ENCODE peak calls at places on chromosome X, in eight cellular contexts. One of them, this sample, is unnamed.

GRCh38 chrX:19563327-19563726 is 48.0 kb upstream of the MAP3K15 start:
- DNase-seq in CD8-positive, alpha-beta memory T cell: no peak
- DNase-seq in K562: no peak
- DNase-seq in thoracic aorta: no peak
- DNase-seq in suprapubic skin: no peak
- DNase-seq in endothelial cell of umbilical vein: no peak
- DNase-seq in IMR-90: no peak
- DNase-seq in sigmoid colon: no peak
- DNase-seq in this sample: no peak

GRCh38 chrX:84747516-84747915 is 245.3 kb upstream of the HDX start:
- DNase-seq in CD8-positive, alpha-beta memory T cell: no peak
- DNase-seq in K562: no peak
- DNase-seq in thoracic aorta: no peak
- DNase-seq in suprapubic skin: no peak
- DNase-seq in endothelial cell of umbilical vein: no peak
- DNase-seq in IMR-90: no peak
- DNase-seq in sigmoid colon: no peak
- DNase-seq in this sample: no peak

GRCh38 chrX:124098089-124098488 is 136.6 kb downstream of the STAG2 start:
- DNase-seq in CD8-positive, alpha-beta memory T cell: peak; percentile 17
- DNase-seq in K562: no peak
- DNase-seq in thoracic aorta: no peak
- DNase-seq in suprapubic skin: no peak
- DNase-seq in endothelial cell of umbilical vein: peak; percentile 15
- DNase-seq in IMR-90: peak; percentile 51
- DNase-seq in sigmoid colon: no peak
- DNase-seq in this sample: no peak

GRCh38 chrX:45479835-45480422 is 279.3 kb upstream of the DIPK2B start:
- DNase-seq in CD8-positive, alpha-beta memory T cell: no peak
- DNase-seq in K562: no peak
- DNase-seq in thoracic aorta: no peak
- DNase-seq in suprapubic skin: no peak
- DNase-seq in endothelial cell of umbilical vein: peak; percentile 79
- DNase-seq in IMR-90: peak; percentile 91
- DNase-seq in sigmoid colon: no peak
- DNase-seq in this sample: peak; percentile 54

GRCh38 chrX:39008554-39008953 is 207.3 kb downstream of the MID1IP1 start:
- DNase-seq in CD8-positive, alpha-beta memory T cell: no peak
- DNase-seq in K562: no peak
- DNase-seq in thoracic aorta: no peak
- DNase-seq in suprapubic skin: no peak
- DNase-seq in endothelial cell of umbilical vein: no peak
- DNase-seq in IMR-90: no peak
- DNase-seq in sigmoid colon: no peak
- DNase-seq in this sample: no peak

GRCh38 chrX:24858004-24858746 is 157.6 kb downstream of the ARX start:
- DNase-seq in CD8-positive, alpha-beta memory T cell: no peak
- DNase-seq in K562: no peak
- DNase-seq in thoracic aorta: no peak
- DNase-seq in suprapubic skin: no peak
- DNase-seq in endothelial cell of umbilical vein: no peak
- DNase-seq in IMR-90: peak; percentile 34
- DNase-seq in sigmoid colon: no peak
- DNase-seq in this sample: no peak

GRCh38 chrX:124127496-124127895 is 166.0 kb downstream of the STAG2 start:
- DNase-seq in CD8-positive, alpha-beta memory T cell: no peak
- DNase-seq in K562: no peak
- DNase-seq in thoracic aorta: no peak
- DNase-seq in suprapubic skin: no peak
- DNase-seq in endothelial cell of umbilical vein: no peak
- DNase-seq in IMR-90: no peak
- DNase-seq in sigmoid colon: no peak
- DNase-seq in this sample: no peak

GRCh38 chrX:75156537-75156945 is 458 bp upstream of the ABCB7 start:
- DNase-seq in CD8-positive, alpha-beta memory T cell: no peak
- DNase-seq in K562: peak; percentile 15
- DNase-seq in thoracic aorta: no peak
- DNase-seq in suprapubic skin: no peak
- DNase-seq in endothelial cell of umbilical vein: peak; percentile 51
- DNase-seq in IMR-90: peak; percentile 12
- DNase-seq in sigmoid colon: no peak
- DNase-seq in this sample: no peak

GRCh38 chrX:30822068-30822671 is 66.9 kb downstream of the TAB3 start:
- DNase-seq in CD8-positive, alpha-beta memory T cell: no peak
- DNase-seq in K562: no peak
- DNase-seq in thoracic aorta: no peak
- DNase-seq in suprapubic skin: no peak
- DNase-seq in endothelial cell of umbilical vein: no peak
- DNase-seq in IMR-90: no peak
- DNase-seq in sigmoid colon: no peak
- DNase-seq in this sample: no peak

GRCh38 chrX:115940888-115941332 is 229.6 kb upstream of the AGTR2 start:
- DNase-seq in CD8-positive, alpha-beta memory T cell: peak; percentile 47
- DNase-seq in K562: no peak
- DNase-seq in thoracic aorta: no peak
- DNase-seq in suprapubic skin: peak; percentile 73
- DNase-seq in endothelial cell of umbilical vein: peak; percentile 0
- DNase-seq in IMR-90: peak; percentile 45
- DNase-seq in sigmoid colon: peak; percentile 92
- DNase-seq in this sample: no peak

GRCh38 chrX:40468033-40468979 is 112.5 kb upstream of the ATP6AP2 start:
- DNase-seq in CD8-positive, alpha-beta memory T cell: peak; percentile 7
- DNase-seq in K562: peak; percentile 51
- DNase-seq in thoracic aorta: no peak
- DNase-seq in suprapubic skin: no peak
- DNase-seq in endothelial cell of umbilical vein: peak; percentile 27
- DNase-seq in IMR-90: peak; percentile 5
- DNase-seq in sigmoid colon: peak; percentile 75
- DNase-seq in this sample: no peak

GRCh38 chrX:101803451-101803850 is 128.4 kb downstream of the ZMAT1 start:
- DNase-seq in CD8-positive, alpha-beta memory T cell: no peak
- DNase-seq in K562: no peak
- DNase-seq in thoracic aorta: no peak
- DNase-seq in suprapubic skin: no peak
- DNase-seq in endothelial cell of umbilical vein: peak; percentile 44
- DNase-seq in IMR-90: peak; percentile 19
- DNase-seq in sigmoid colon: no peak
- DNase-seq in this sample: no peak

GRCh38 chrX:130245441-130245840 is 23.3 kb downstream of the ZNF280C start:
- DNase-seq in CD8-positive, alpha-beta memory T cell: no peak
- DNase-seq in K562: no peak
- DNase-seq in thoracic aorta: no peak
- DNase-seq in suprapubic skin: no peak
- DNase-seq in endothelial cell of umbilical vein: no peak
- DNase-seq in IMR-90: peak; percentile 78
- DNase-seq in sigmoid colon: no peak
- DNase-seq in this sample: no peak

GRCh38 chrX:150502091-150502490 is 66.3 kb upstream of the MTM1 start:
- DNase-seq in CD8-positive, alpha-beta memory T cell: no peak
- DNase-seq in K562: no peak
- DNase-seq in thoracic aorta: no peak
- DNase-seq in suprapubic skin: no peak
- DNase-seq in endothelial cell of umbilical vein: no peak
- DNase-seq in IMR-90: no peak
- DNase-seq in sigmoid colon: no peak
- DNase-seq in this sample: no peak
- H3K27ac ChIP-seq in CD8-positive, alpha-beta memory T cell: no peak overlapping the region
- H3K27ac ChIP-seq in K562: no peak overlapping the region
- H3K27ac ChIP-seq in thoracic aorta: no peak overlapping the region
- H3K27ac ChIP-seq in suprapubic skin: no peak overlapping the region
- H3K27ac ChIP-seq in endothelial cell of umbilical vein: no peak overlapping the region
- H3K27ac ChIP-seq in IMR-90: no peak overlapping the region
- H3K27ac ChIP-seq in sigmoid colon: no peak overlapping the region
- H3K27ac ChIP-seq in this sample: no peak overlapping the region

GRCh38 chrX:154829926-154830442 is 4.5 kb downstream of the SMIM9 start:
- DNase-seq in CD8-positive, alpha-beta memory T cell: no peak
- DNase-seq in K562: peak; percentile 20
- DNase-seq in thoracic aorta: no peak
- DNase-seq in suprapubic skin: no peak
- DNase-seq in endothelial cell of umbilical vein: no peak
- DNase-seq in IMR-90: no peak
- DNase-seq in sigmoid colon: no peak
- DNase-seq in this sample: no peak

GRCh38 chrX:154824638-154825037 is 9.8 kb downstream of the SMIM9 start:
- DNase-seq in CD8-positive, alpha-beta memory T cell: no peak
- DNase-seq in K562: no peak
- DNase-seq in thoracic aorta: no peak
- DNase-seq in suprapubic skin: no peak
- DNase-seq in endothelial cell of umbilical vein: no peak
- DNase-seq in IMR-90: no peak
- DNase-seq in sigmoid colon: no peak
- DNase-seq in this sample: no peak

GRCh38 chrX:154827194-154827593 is 7.3 kb downstream of the SMIM9 start:
- DNase-seq in CD8-positive, alpha-beta memory T cell: no peak
- DNase-seq in K562: no peak
- DNase-seq in thoracic aorta: no peak
- DNase-seq in suprapubic skin: no peak
- DNase-seq in endothelial cell of umbilical vein: no peak
- DNase-seq in IMR-90: no peak
- DNase-seq in sigmoid colon: no peak
- DNase-seq in this sample: no peak

GRCh38 chrX:154829102-154829501 is 5.4 kb downstream of the SMIM9 start:
- DNase-seq in CD8-positive, alpha-beta memory T cell: no peak
- DNase-seq in K562: no peak
- DNase-seq in thoracic aorta: no peak
- DNase-seq in suprapubic skin: no peak
- DNase-seq in endothelial cell of umbilical vein: no peak
- DNase-seq in IMR-90: no peak
- DNase-seq in sigmoid colon: no peak
- DNase-seq in this sample: no peak

GRCh38 chrX:154827624-154828408 is 6.6 kb downstream of the SMIM9 start:
- DNase-seq in CD8-positive, alpha-beta memory T cell: no peak
- DNase-seq in K562: no peak
- DNase-seq in thoracic aorta: no peak
- DNase-seq in suprapubic skin: no peak
- DNase-seq in endothelial cell of umbilical vein: no peak
- DNase-seq in IMR-90: no peak
- DNase-seq in sigmoid colon: no peak
- DNase-seq in this sample: no peak
- H3K27ac ChIP-seq in CD8-positive, alpha-beta memory T cell: no peak overlapping the region
- H3K27ac ChIP-seq in K562: peak overlapping the region; percentile 22
- H3K27ac ChIP-seq in thoracic aorta: no peak overlapping the region
- H3K27ac ChIP-seq in suprapubic skin: no peak overlapping the region
- H3K27ac ChIP-seq in endothelial cell of umbilical vein: no peak overlapping the region
- H3K27ac ChIP-seq in IMR-90: no peak overlapping the region
- H3K27ac ChIP-seq in sigmoid colon: no peak overlapping the region
- H3K27ac ChIP-seq in this sample: no peak overlapping the region

GRCh38 chrX:150508461-150509367 is 59.7 kb upstream of the MTM1 start:
- DNase-seq in CD8-positive, alpha-beta memory T cell: no peak
- DNase-seq in K562: no peak
- DNase-seq in thoracic aorta: peak; percentile 25
- DNase-seq in suprapubic skin: peak; percentile 75
- DNase-seq in endothelial cell of umbilical vein: peak; percentile 61
- DNase-seq in IMR-90: peak; percentile 10
- DNase-seq in sigmoid colon: peak; percentile 87
- DNase-seq in this sample: no peak
- H3K27ac ChIP-seq in CD8-positive, alpha-beta memory T cell: no peak overlapping the region
- H3K27ac ChIP-seq in K562: no peak overlapping the region
- H3K27ac ChIP-seq in thoracic aorta: peak overlapping the region; percentile 73
- H3K27ac ChIP-seq in suprapubic skin: peak overlapping the region; percentile 77
- H3K27ac ChIP-seq in endothelial cell of umbilical vein: peak overlapping the region; percentile 89
- H3K27ac ChIP-seq in IMR-90: no peak overlapping the region
- H3K27ac ChIP-seq in sigmoid colon: peak overlapping the region; percentile 79
- H3K27ac ChIP-seq in this sample: no peak overlapping the region

GRCh38 chrX:118560380-118560932 is 64.8 kb downstream of the DOCK11 start:
- DNase-seq in CD8-positive, alpha-beta memory T cell: no peak
- DNase-seq in K562: no peak
- DNase-seq in thoracic aorta: no peak
- DNase-seq in suprapubic skin: no peak
- DNase-seq in endothelial cell of umbilical vein: no peak
- DNase-seq in IMR-90: no peak
- DNase-seq in sigmoid colon: no peak
- DNase-seq in this sample: no peak
- H3K27ac ChIP-seq in CD8-positive, alpha-beta memory T cell: no peak overlapping the region
- H3K27ac ChIP-seq in K562: peak overlapping the region; percentile 53
- H3K27ac ChIP-seq in thoracic aorta: no peak overlapping the region
- H3K27ac ChIP-seq in suprapubic skin: no peak overlapping the region
- H3K27ac ChIP-seq in endothelial cell of umbilical vein: no peak overlapping the region
- H3K27ac ChIP-seq in IMR-90: no peak overlapping the region
- H3K27ac ChIP-seq in sigmoid colon: no peak overlapping the region
- H3K27ac ChIP-seq in this sample: no peak overlapping the region

GRCh38 chrX:103310592-103311400 is at the start of gene BEX2:
- DNase-seq in CD8-positive, alpha-beta memory T cell: peak; percentile 81
- DNase-seq in K562: peak; percentile 68
- DNase-seq in thoracic aorta: peak; percentile 6
- DNase-seq in suprapubic skin: peak; percentile 66
- DNase-seq in endothelial cell of umbilical vein: peak; percentile 25
- DNase-seq in IMR-90: no peak
- DNase-seq in sigmoid colon: peak; percentile 81
- DNase-seq in this sample: peak; percentile 61
- H3K27ac ChIP-seq in CD8-positive, alpha-beta memory T cell: peak within 1 kb of the TSS; percentile 51
- H3K27ac ChIP-seq in K562: no peak within 1 kb of the TSS
- H3K27ac ChIP-seq in thoracic aorta: no peak within 1 kb of the TSS
- H3K27ac ChIP-seq in suprapubic skin: no peak within 1 kb of the TSS
- H3K27ac ChIP-seq in endothelial cell of umbilical vein: no peak within 1 kb of the TSS
- H3K27ac ChIP-seq in IMR-90: no peak within 1 kb of the TSS
- H3K27ac ChIP-seq in sigmoid colon: peak within 1 kb of the TSS; percentile 14
- H3K27ac ChIP-seq in this sample: no peak within 1 kb of the TSS

GRCh38 chrX:72268601-72269365 is 8.3 kb downstream of the RPS4X start:
- DNase-seq in CD8-positive, alpha-beta memory T cell: no peak
- DNase-seq in K562: no peak
- DNase-seq in thoracic aorta: no peak
- DNase-seq in suprapubic skin: no peak
- DNase-seq in endothelial cell of umbilical vein: no peak
- DNase-seq in IMR-90: peak; percentile 92
- DNase-seq in sigmoid colon: no peak
- DNase-seq in this sample: no peak
- H3K27ac ChIP-seq in CD8-positive, alpha-beta memory T cell: no peak overlapping the region
- H3K27ac ChIP-seq in K562: no peak overlapping the region
- H3K27ac ChIP-seq in thoracic aorta: peak overlapping the region; percentile 22
- H3K27ac ChIP-seq in suprapubic skin: no peak overlapping the region
- H3K27ac ChIP-seq in endothelial cell of umbilical vein: peak overlapping the region; percentile 51
- H3K27ac ChIP-seq in IMR-90: peak overlapping the region; percentile 51
- H3K27ac ChIP-seq in sigmoid colon: peak overlapping the region; percentile 59
- H3K27ac ChIP-seq in this sample: peak overlapping the region; percentile 49

GRCh38 chrX:120672389-120672788 is 42.5 kb upstream of the C1GALT1C1 start:
- DNase-seq in CD8-positive, alpha-beta memory T cell: no peak
- DNase-seq in K562: no peak
- DNase-seq in thoracic aorta: peak; percentile 3
- DNase-seq in suprapubic skin: peak; percentile 67
- DNase-seq in endothelial cell of umbilical vein: peak; percentile 85
- DNase-seq in IMR-90: peak; percentile 64
- DNase-seq in sigmoid colon: peak; percentile 70
- DNase-seq in this sample: peak; percentile 34
- H3K27ac ChIP-seq in CD8-positive, alpha-beta memory T cell: no peak overlapping the region
- H3K27ac ChIP-seq in K562: no peak overlapping the region
- H3K27ac ChIP-seq in thoracic aorta: peak overlapping the region; percentile 82
- H3K27ac ChIP-seq in suprapubic skin: no peak overlapping the region
- H3K27ac ChIP-seq in endothelial cell of umbilical vein: peak overlapping the region; percentile 94
- H3K27ac ChIP-seq in IMR-90: no peak overlapping the region
- H3K27ac ChIP-seq in sigmoid colon: no peak overlapping the region
- H3K27ac ChIP-seq in this sample: peak overlapping the region; percentile 91

DNA sequence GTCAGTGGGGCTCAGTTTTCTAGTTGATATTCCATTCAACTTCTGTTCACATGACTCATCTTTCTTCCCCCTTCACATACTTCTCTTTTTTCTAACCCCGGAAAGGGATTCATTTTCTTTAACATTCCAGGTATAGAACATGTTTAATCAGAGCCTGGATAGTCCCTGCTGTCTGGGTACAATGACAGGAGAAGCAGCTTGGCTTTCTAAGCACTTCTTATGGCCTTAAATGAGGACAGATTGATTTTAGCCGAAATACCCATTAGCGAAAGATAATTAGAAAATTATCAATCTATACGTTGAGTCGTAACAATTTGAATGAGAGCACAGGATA is 62.3 kb downstream of the PPP1R2C start:
- DNase-seq in CD8-positive, alpha-beta memory T cell: no peak
- DNase-seq in K562: no peak
- DNase-seq in thoracic aorta: no peak
- DNase-seq in suprapubic skin: no peak
- DNase-seq in endothelial cell of umbilical vein: no peak
- DNase-seq in IMR-90: no peak
- DNase-seq in sigmoid colon: no peak
- DNase-seq in this sample: no peak
- H3K27ac ChIP-seq in CD8-positive, alpha-beta memory T cell: no peak overlapping the region
- H3K27ac ChIP-seq in K562: no peak overlapping the region
- H3K27ac ChIP-seq in thoracic aorta: no peak overlapping the region
- H3K27ac ChIP-seq in suprapubic skin: no peak overlapping the region
- H3K27ac ChIP-seq in endothelial cell of umbilical vein: no peak overlapping the region
- H3K27ac ChIP-seq in IMR-90: no peak overlapping the region
- H3K27ac ChIP-seq in sigmoid colon: no peak overlapping the region
- H3K27ac ChIP-seq in this sample: no peak overlapping the region